ENCODE peak calls at places on chromosomes 13 and 19, in ten cellular contexts. One of them, this sample, is unnamed.
A peak's percentile ranks its signal among the peaks of the same experiment; 100 is the strongest.

GRCh38 chr13:84864341-84864740 is 934.9 kb downstream of the SLITRK6 start:
- DNase-seq in left lung: no peak
- DNase-seq in T-helper 2 cell: no peak
- DNase-seq in M059J: no peak
- DNase-seq in PC-3: no peak
- DNase-seq in activated T-helper 1 cell treated with anti-CD3 and anti-CD28 coated beads, Interleukin-12 subunit alpha, Interleukin-12 subunit beta, Interleukin-2, Interleukin-4 antibody, amounts not matched to agents 30 ng/mL and 10 ng/mL and 1 ng/mL, durations not matched to agents 14 hours and 24 hours and 36 hours: no peak
- DNase-seq in smooth muscle cell of the brain vasculature: no peak
- DNase-seq in neural crest cell: no peak
- DNase-seq in fibroblast of mammary gland: no peak
- DNase-seq in neural progenitor cell: no peak
- DNase-seq in this sample: no peak

GRCh38 chr13:19984430-19985218 is 26.1 kb downstream of the ZMYM2 start:
- DNase-seq in left lung: no peak
- DNase-seq in neural progenitor cell: peak; percentile 55
- DNase-seq in T-helper 2 cell: no peak
- DNase-seq in fibroblast of mammary gland: peak; percentile 56
- DNase-seq in M059J: peak; percentile 38
- DNase-seq in neural crest cell: no peak
- DNase-seq in smooth muscle cell of the brain vasculature: no peak
- DNase-seq in activated T-helper 1 cell treated with anti-CD3 and anti-CD28 coated beads, Interleukin-12 subunit alpha, Interleukin-12 subunit beta, Interleukin-2, Interleukin-4 antibody, amounts not matched to agents 30 ng/mL and 10 ng/mL and 1 ng/mL, durations not matched to agents 14 hours and 24 hours and 36 hours: no peak
- DNase-seq in PC-3: peak; percentile 55
- DNase-seq in this sample: no peak

GRCh38 chr19:14611051-14611450 is 28.2 kb downstream of the CLEC17A start:
- DNase-seq in left lung: no peak
- DNase-seq in activated T-helper 1 cell treated with anti-CD3 and anti-CD28 coated beads, Interleukin-12 subunit alpha, Interleukin-12 subunit beta, Interleukin-2, Interleukin-4 antibody, amounts not matched to agents 30 ng/mL and 10 ng/mL and 1 ng/mL, durations not matched to agents 14 hours and 24 hours and 36 hours: no peak
- DNase-seq in neural crest cell: no peak
- DNase-seq in neural progenitor cell: no peak
- DNase-seq in M059J: no peak
- DNase-seq in fibroblast of mammary gland: no peak
- DNase-seq in T-helper 2 cell: no peak
- DNase-seq in PC-3: no peak
- DNase-seq in smooth muscle cell of the brain vasculature: no peak
- DNase-seq in this sample: no peak

GRCh38 chr19:37594982-37595382 is 306 bp downstream of the ZNF540 start:
- DNase-seq in PC-3: no peak
- DNase-seq in left lung: peak; percentile 83
- DNase-seq in neural crest cell: no peak
- DNase-seq in T-helper 2 cell: peak; percentile 26
- DNase-seq in smooth muscle cell of the brain vasculature: no peak
- DNase-seq in fibroblast of mammary gland: peak; percentile 55
- DNase-seq in activated T-helper 1 cell treated with anti-CD3 and anti-CD28 coated beads, Interleukin-12 subunit alpha, Interleukin-12 subunit beta, Interleukin-2, Interleukin-4 antibody, amounts not matched to agents 30 ng/mL and 10 ng/mL and 1 ng/mL, durations not matched to agents 14 hours and 24 hours and 36 hours: peak; percentile 35
- DNase-seq in M059J: no peak
- DNase-seq in neural progenitor cell: no peak
- DNase-seq in this sample: peak; percentile 32

GRCh38 chr19:41821003-41821735 is 23.3 kb downstream of the LYPD4 start:
- DNase-seq in neural progenitor cell: peak; percentile 53
- DNase-seq in T-helper 2 cell: no peak
- DNase-seq in activated T-helper 1 cell treated with anti-CD3 and anti-CD28 coated beads, Interleukin-12 subunit alpha, Interleukin-12 subunit beta, Interleukin-2, Interleukin-4 antibody, amounts not matched to agents 30 ng/mL and 10 ng/mL and 1 ng/mL, durations not matched to agents 14 hours and 24 hours and 36 hours: peak; percentile 53
- DNase-seq in M059J: peak; percentile 40
- DNase-seq in neural crest cell: peak; percentile 14
- DNase-seq in fibroblast of mammary gland: peak; percentile 29
- DNase-seq in PC-3: peak; percentile 72
- DNase-seq in smooth muscle cell of the brain vasculature: no peak
- DNase-seq in left lung: no peak
- DNase-seq in this sample: peak; percentile 13

GRCh38 chr19:12965017-12965811 is 4.2 kb upstream of the DAND5 start:
- DNase-seq in activated T-helper 1 cell treated with anti-CD3 and anti-CD28 coated beads, Interleukin-12 subunit alpha, Interleukin-12 subunit beta, Interleukin-2, Interleukin-4 antibody, amounts not matched to agents 30 ng/mL and 10 ng/mL and 1 ng/mL, durations not matched to agents 14 hours and 24 hours and 36 hours: peak; percentile 75
- DNase-seq in T-helper 2 cell: peak; percentile 67
- DNase-seq in smooth muscle cell of the brain vasculature: no peak
- DNase-seq in neural progenitor cell: peak; percentile 86
- DNase-seq in PC-3: peak; percentile 89
- DNase-seq in neural crest cell: peak; percentile 81
- DNase-seq in left lung: peak; percentile 97
- DNase-seq in M059J: peak; percentile 79
- DNase-seq in fibroblast of mammary gland: peak; percentile 66
- DNase-seq in this sample: peak; percentile 64

GRCh38 chr13:28531195-28531955 is 36.4 kb upstream of the FLT1 start:
- DNase-seq in left lung: no peak
- DNase-seq in smooth muscle cell of the brain vasculature: no peak
- DNase-seq in PC-3: peak; percentile 8
- DNase-seq in activated T-helper 1 cell treated with anti-CD3 and anti-CD28 coated beads, Interleukin-12 subunit alpha, Interleukin-12 subunit beta, Interleukin-2, Interleukin-4 antibody, amounts not matched to agents 30 ng/mL and 10 ng/mL and 1 ng/mL, durations not matched to agents 14 hours and 24 hours and 36 hours: no peak
- DNase-seq in T-helper 2 cell: no peak
- DNase-seq in M059J: peak; percentile 59
- DNase-seq in neural progenitor cell: peak; percentile 79
- DNase-seq in fibroblast of mammary gland: peak; percentile 27
- DNase-seq in neural crest cell: peak; percentile 33
- DNase-seq in this sample: no peak

GRCh38 chr19:17841810-17842662 is 5.7 kb downstream of the JAK3 start:
- DNase-seq in neural progenitor cell: peak; percentile 97
- DNase-seq in PC-3: peak; percentile 97
- DNase-seq in T-helper 2 cell: no peak
- DNase-seq in fibroblast of mammary gland: peak; percentile 84
- DNase-seq in M059J: peak; percentile 85
- DNase-seq in smooth muscle cell of the brain vasculature: peak; percentile 57
- DNase-seq in activated T-helper 1 cell treated with anti-CD3 and anti-CD28 coated beads, Interleukin-12 subunit alpha, Interleukin-12 subunit beta, Interleukin-2, Interleukin-4 antibody, amounts not matched to agents 30 ng/mL and 10 ng/mL and 1 ng/mL, durations not matched to agents 14 hours and 24 hours and 36 hours: peak; percentile 46
- DNase-seq in neural crest cell: peak; percentile 89
- DNase-seq in left lung: no peak
- DNase-seq in this sample: peak; percentile 34

GRCh38 chr13:113774177-113775107 is 15.4 kb downstream of the TMEM255B start:
- DNase-seq in T-helper 2 cell: no peak
- DNase-seq in neural crest cell: no peak
- DNase-seq in smooth muscle cell of the brain vasculature: no peak
- DNase-seq in PC-3: peak; percentile 81
- DNase-seq in M059J: peak; percentile 84
- DNase-seq in activated T-helper 1 cell treated with anti-CD3 and anti-CD28 coated beads, Interleukin-12 subunit alpha, Interleukin-12 subunit beta, Interleukin-2, Interleukin-4 antibody, amounts not matched to agents 30 ng/mL and 10 ng/mL and 1 ng/mL, durations not matched to agents 14 hours and 24 hours and 36 hours: no peak
- DNase-seq in neural progenitor cell: no peak
- DNase-seq in fibroblast of mammary gland: peak; percentile 65
- DNase-seq in left lung: no peak
- DNase-seq in this sample: no peak

GRCh38 chr19:11191273-11191755 is 6.0 kb downstream of the KANK2 start:
- DNase-seq in PC-3: peak; percentile 53
- DNase-seq in neural crest cell: no peak
- DNase-seq in neural progenitor cell: no peak
- DNase-seq in left lung: no peak
- DNase-seq in M059J: peak; percentile 82
- DNase-seq in activated T-helper 1 cell treated with anti-CD3 and anti-CD28 coated beads, Interleukin-12 subunit alpha, Interleukin-12 subunit beta, Interleukin-2, Interleukin-4 antibody, amounts not matched to agents 30 ng/mL and 10 ng/mL and 1 ng/mL, durations not matched to agents 14 hours and 24 hours and 36 hours: no peak
- DNase-seq in fibroblast of mammary gland: peak; percentile 83
- DNase-seq in T-helper 2 cell: no peak
- DNase-seq in smooth muscle cell of the brain vasculature: no peak
- DNase-seq in this sample: no peak

GRCh38 chr19:932647-933552 is 7.1 kb downstream of the ARID3A start:
- DNase-seq in neural progenitor cell: peak; percentile 54
- DNase-seq in left lung: peak; percentile 91
- DNase-seq in fibroblast of mammary gland: peak; percentile 93
- DNase-seq in smooth muscle cell of the brain vasculature: peak; percentile 90
- DNase-seq in M059J: peak; percentile 89
- DNase-seq in activated T-helper 1 cell treated with anti-CD3 and anti-CD28 coated beads, Interleukin-12 subunit alpha, Interleukin-12 subunit beta, Interleukin-2, Interleukin-4 antibody, amounts not matched to agents 30 ng/mL and 10 ng/mL and 1 ng/mL, durations not matched to agents 14 hours and 24 hours and 36 hours: no peak
- DNase-seq in PC-3: no peak
- DNase-seq in neural crest cell: peak; percentile 56
- DNase-seq in T-helper 2 cell: no peak
- DNase-seq in this sample: peak; percentile 45

GRCh38 chr13:27079421-27079958 is 92.1 kb downstream of the USP12 start:
- DNase-seq in T-helper 2 cell: no peak
- DNase-seq in PC-3: no peak
- DNase-seq in M059J: peak; percentile 89
- DNase-seq in left lung: no peak
- DNase-seq in neural crest cell: no peak
- DNase-seq in neural progenitor cell: peak; percentile 5
- DNase-seq in activated T-helper 1 cell treated with anti-CD3 and anti-CD28 coated beads, Interleukin-12 subunit alpha, Interleukin-12 subunit beta, Interleukin-2, Interleukin-4 antibody, amounts not matched to agents 30 ng/mL and 10 ng/mL and 1 ng/mL, durations not matched to agents 14 hours and 24 hours and 36 hours: no peak
- DNase-seq in fibroblast of mammary gland: peak; percentile 36
- DNase-seq in smooth muscle cell of the brain vasculature: no peak
- DNase-seq in this sample: no peak

This sample was measured in CD4-positive, alpha-beta T cell.